ENCODE peak calls at places on chromosomes 13 and 19, in eight cellular contexts. S is psoas muscle, O is endodermal cell, G is stomach, P is HCT116, C is mesothelial cell of epicardium, H is fibroblast of lung, W is body of pancreas. A is an unnamed sample.

GRCh38 chr19:12974301-12975220 is 5.2 kb downstream of the DAND5 start:
- DNase-seq in G (no peak), C (no peak), S (no peak), W (no peak), H (no peak), O (no peak), P (no peak), A (no peak)

GRCh38 chr19:1084024-1084868 is 10.9 kb downstream of the POLR2E start:
- DNase-seq in G (no peak), H (no peak), C (no peak), S (no peak), P (no peak), O (no peak), W (peak; percentile 43), A (no peak)

GRCh38 chr19:39599116-39599515 is 3.2 kb upstream of the LGALS13 start:
- DNase-seq in O (peak; percentile 83), G (no peak), H (peak; percentile 22), P (no peak), C (peak; percentile 59), S (no peak), W (no peak), A (peak; percentile 35)

GRCh38 chr19:53102701-53103140 is 501 bp downstream of the ZNF160 start:
- DNase-seq in P (no peak), G (peak; percentile 29), W (peak; percentile 22), H (peak; percentile 24), C (peak; percentile 53), O (peak; percentile 67), S (peak; percentile 39), A (peak; percentile 3)

GRCh38 chr13:63700366-63700765 is 2284.7 kb upstream of the PCDH20 start:
- DNase-seq in O (no peak), G (no peak), S (no peak), H (no peak), C (no peak), W (no peak), P (no peak), A (no peak)

GRCh38 chr13:47216176-47216822 is 319.4 kb upstream of the HTR2A start:
- DNase-seq in H (no peak), O (no peak), W (no peak), C (no peak), G (no peak), S (no peak), P (no peak), A (no peak)

GRCh38 chr19:39212377-39212742 is 8.3 kb upstream of the SYCN start:
- DNase-seq in P (peak; percentile 53), H (peak; percentile 11), W (peak; percentile 61), O (peak; percentile 86), G (peak; percentile 59), C (no peak), S (no peak), A (peak; percentile 18)

GRCh38 chr13:111893071-111893606 is 173.8 kb upstream of the SOX1 start:
- DNase-seq in P (no peak), H (no peak), W (no peak), S (no peak), G (no peak), C (peak; percentile 67), O (peak; percentile 97), A (peak; percentile 64)

GRCh38 chr19:49161987-49162386 is 4.4 kb downstream of the TRPM4 start:
- DNase-seq in O (no peak), S (no peak), G (no peak), H (no peak), P (no peak), C (no peak), W (no peak), A (no peak)

GRCh38 chr19:7535035-7535992 is at the start of gene PNPLA6:
- DNase-seq in S (peak; percentile 97), H (peak; percentile 93), P (peak; percentile 81), W (peak; percentile 98), G (peak; percentile 97), C (peak; percentile 96), O (peak; percentile 97), A (peak; percentile 91)

GRCh38 chr13:85255978-85256377 is 543.2 kb downstream of the SLITRK6 start:
- DNase-seq in W (no peak), H (no peak), P (no peak), O (no peak), S (no peak), C (no peak), G (no peak), A (no peak)

GRCh38 chr19:15304140-15304705 is 28.1 kb downstream of the BRD4 start:
- DNase-seq in W (no peak), O (no peak), C (no peak), S (no peak), H (no peak), G (no peak), P (no peak), A (no peak)

GRCh38 chr13:55439450-55439849 is 1701.3 kb upstream of the PRR20A start:
- DNase-seq in C (no peak), H (no peak), P (no peak), G (no peak), W (no peak), O (no peak), S (no peak), A (no peak)

GRCh38 chr19:36136975-36137686 is 2.7 kb upstream of the CAPNS1 start:
- DNase-seq in P (peak; percentile 77), G (peak; percentile 80), H (peak; percentile 63), O (no peak), W (peak; percentile 76), C (no peak), S (peak; percentile 53), A (no peak)

GRCh38 chr19:39671739-39672363 is 16.1 kb downstream of the LGALS16 start:
- DNase-seq in H (peak; percentile 48), O (peak; percentile 79), S (no peak), W (peak; percentile 33), P (peak; percentile 66), G (peak; percentile 29), C (no peak), A (peak; percentile 22)

GRCh38 chr13:113743366-113744195 is 15.4 kb upstream of the TMEM255B start:
- DNase-seq in S (no peak), G (no peak), O (no peak), C (no peak), W (no peak), P (no peak), H (no peak), A (no peak)

GRCh38 chr19:38024991-38025716 is 118.1 kb downstream of the SIPA1L3 start:
- DNase-seq in C (no peak), H (no peak), S (no peak), W (no peak), P (no peak), O (peak; percentile 84), G (no peak), A (no peak)

GRCh38 chr13:90270231-90270630 is 1077.3 kb upstream of the MIR17HG start:
- DNase-seq in W (no peak), S (no peak), H (no peak), C (no peak), O (no peak), P (no peak), G (no peak), A (no peak)

GRCh38 chr13:58994778-58995177 is 1169.0 kb downstream of the DIAPH3 start:
- DNase-seq in W (no peak), H (peak; percentile 4), S (no peak), P (no peak), G (no peak), O (no peak), C (no peak), A (no peak)

GRCh38 chr13:27975579-27976361 is 6.7 kb upstream of the CDX2 start:
- DNase-seq in O (peak; percentile 70), H (no peak), W (no peak), C (no peak), P (no peak), S (no peak), G (peak; percentile 24), A (no peak)

DNA sequence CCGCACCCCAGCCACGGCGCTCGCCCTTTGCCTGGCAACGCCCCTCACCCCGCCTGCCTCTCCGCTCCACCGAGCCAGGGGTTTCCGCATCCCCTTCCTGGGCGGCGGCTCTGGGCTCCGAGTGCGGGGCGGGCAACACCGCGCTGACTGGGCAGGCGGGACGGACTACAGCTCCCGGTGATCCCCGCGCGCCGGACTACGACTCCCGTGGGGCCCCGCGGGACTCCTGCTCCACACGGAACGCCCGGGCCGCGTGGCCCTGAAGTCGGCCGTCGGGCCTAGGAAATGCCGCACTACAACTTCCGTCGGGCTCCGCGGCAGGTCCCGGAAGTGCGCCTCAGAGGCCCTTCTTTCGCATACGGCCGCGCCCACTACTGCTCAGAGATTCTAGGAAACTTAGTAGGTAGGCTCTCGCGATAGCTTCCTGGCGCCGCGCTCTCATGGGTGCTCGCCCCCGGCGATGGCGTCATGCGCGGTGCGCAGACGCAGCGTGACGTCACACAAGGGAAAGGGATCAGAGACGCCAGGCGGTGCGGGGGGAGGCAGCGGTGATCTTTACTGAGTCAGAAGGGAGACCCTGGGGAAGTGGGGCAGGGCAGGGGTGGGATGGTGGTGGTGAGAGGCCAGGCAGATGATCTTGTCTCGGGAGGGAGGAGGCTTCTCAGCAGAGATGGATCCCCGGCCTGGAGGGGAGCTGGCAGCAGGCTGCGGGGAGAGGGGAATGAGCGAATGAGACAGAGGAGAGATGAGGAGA is at the start of gene JOSD2:
- DNase-seq in G (peak; percentile 98), O (peak; percentile 98), W (peak; percentile 99), C (peak; percentile 94), S (peak; percentile 99), P (peak; percentile 99), H (peak; percentile 100), A (peak; percentile 90)
- TF ChIP-seq CTCF in G (no peak), O (no peak), W (no peak), C (no peak), S (no peak), P (no peak), H (no peak), A (no peak)

DNA sequence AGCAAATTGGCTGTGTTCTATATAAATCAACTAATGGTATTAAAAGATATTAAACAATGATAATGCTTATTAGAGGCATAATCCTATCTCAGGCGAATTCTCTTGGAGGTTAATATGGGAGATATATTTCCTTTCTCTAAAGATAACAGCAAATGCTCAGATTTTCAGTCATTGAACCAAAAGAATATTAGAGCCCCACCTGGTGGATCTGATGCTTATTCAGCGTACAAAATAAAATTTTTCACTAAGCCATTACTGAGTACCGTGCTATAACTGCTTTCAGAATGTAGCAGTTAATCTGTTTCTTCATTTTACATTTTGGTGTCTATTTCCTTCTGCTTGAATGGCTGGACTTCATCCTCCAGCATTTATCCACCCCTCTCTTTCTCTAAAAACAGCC is 143.3 kb upstream of the IPO5 start:
- DNase-seq in H (peak; percentile 40), P (peak; percentile 7), O (no peak), W (no peak), G (no peak), C (no peak), S (no peak), A (no peak)
- TF ChIP-seq CTCF in H (peak; percentile 55), P (peak; percentile 43), O (peak; percentile 72), W (peak; percentile 14), G (no peak), C (peak; percentile 43), S (peak; percentile 22), A (peak; percentile 70)

GRCh38 chr19:46621191-46622117 is 3.4 kb downstream of the PTGIR start:
- DNase-seq in G (no peak), H (no peak), W (no peak), P (no peak), C (no peak), O (no peak), S (no peak), A (no peak)
- TF ChIP-seq CTCF in G (no peak), H (no peak), W (no peak), P (peak; percentile 34), C (peak; percentile 18), O (peak; percentile 63), S (no peak), A (no peak)

DNA sequence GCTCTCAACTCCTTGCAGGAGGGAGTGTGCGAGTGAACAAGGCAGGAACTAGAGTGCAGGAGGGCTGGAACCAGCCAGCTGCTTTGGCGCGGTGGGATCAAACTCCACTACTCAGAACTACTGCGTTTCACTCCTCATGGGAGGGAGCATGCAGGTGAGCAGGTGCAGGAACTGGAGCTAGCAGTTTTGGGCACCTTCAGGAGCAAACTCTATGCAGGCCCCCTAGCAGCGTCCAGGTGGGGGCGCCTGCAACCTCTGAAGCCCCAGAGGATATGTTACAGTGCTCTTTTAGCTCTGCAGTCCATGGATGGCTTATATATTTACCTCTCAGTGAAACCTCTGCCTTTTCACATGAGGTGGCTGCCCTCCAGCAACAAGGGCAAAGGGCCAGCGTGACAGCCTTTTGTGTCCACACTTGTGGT is 1303.4 kb downstream of the PCDH9 start:
- DNase-seq in C (no peak), P (peak; percentile 7), H (no peak), O (peak; percentile 87), G (peak; percentile 60), W (peak; percentile 60), S (no peak), A (no peak)
- TF ChIP-seq CTCF in C (no peak), P (peak; percentile 61), H (peak; percentile 35), O (peak; percentile 77), G (no peak), W (no peak), S (no peak), A (peak; percentile 39)

A was measured in neural crest cell.